ENCODE peak calls at places on chromosomes 6 and 20, in four cellular contexts. L, P, R and Z are unnamed samples.

GRCh38 chr6:90227693-90228092 is 69.0 kb downstream of the BACH2 start:
- DNase-seq in L (no peak), P (no peak), R (no peak), Z (no peak)

GRCh38 chr6:43246301-43247114 is 3.2 kb downstream of the TTBK1 start:
- DNase-seq in L (peak; percentile 71), P (peak; percentile 52), R (peak; percentile 51), Z (no peak)

GRCh38 chr20:9235518-9235917 is 166.6 kb downstream of the PLCB4 start:
- DNase-seq in L (no peak), P (no peak), R (no peak), Z (no peak)

GRCh38 chr20:51327251-51327841 is 215.2 kb downstream of the NFATC2 start:
- DNase-seq in L (no peak), P (no peak), R (no peak), Z (no peak)

GRCh38 chr20:23658336-23658735 is 20.6 kb upstream of the CST3 start:
- DNase-seq in L (no peak), P (no peak), R (no peak), Z (no peak)

GRCh38 chr6:139778688-139779087 is 404.2 kb upstream of the CITED2 start:
- DNase-seq in L (no peak), P (no peak), R (no peak), Z (no peak)

GRCh38 chr6:100745419-100746041 is 135.6 kb downstream of the ASCC3 start:
- DNase-seq in L (no peak), P (no peak), R (no peak), Z (no peak)

GRCh38 chr20:59787186-59787890 is 146.1 kb downstream of the SYCP2 start:
- DNase-seq in L (no peak), P (no peak), R (no peak), Z (no peak)

GRCh38 chr6:30810813-30811329 is 66.5 kb upstream of the IER3 start:
- DNase-seq in L (peak; percentile 59), P (no peak), R (no peak), Z (peak; percentile 11)

GRCh38 chr20:35281506-35282101 is 3.0 kb downstream of the EIF6 start:
- DNase-seq in L (no peak), P (no peak), R (no peak), Z (no peak)

GRCh38 chr6:1596088-1596852 is 13.4 kb upstream of the FOXC1 start:
- DNase-seq in L (peak; percentile 55), P (peak; percentile 56), R (peak; percentile 48), Z (peak; percentile 58)

GRCh38 chr6:135520781-135521180 is 23.2 kb upstream of the AHI1 start:
- DNase-seq in L (no peak), P (no peak), R (no peak), Z (no peak)

GRCh38 chr20:19817017-19817416 is 59.0 kb downstream of the RIN2 start:
- DNase-seq in L (no peak), P (no peak), R (peak; percentile 22), Z (no peak)

GRCh38 chr20:22438926-22439325 is 145.4 kb downstream of the FOXA2 start:
- DNase-seq in L (no peak), P (no peak), R (no peak), Z (no peak)

GRCh38 chr20:18252597-18253451 is 35.5 kb upstream of the ZNF133 start:
- DNase-seq in L (no peak), P (no peak), R (no peak), Z (no peak)

GRCh38 chr20:19981091-19981490 is 36.1 kb upstream of the NAA20 start:
- DNase-seq in L (no peak), P (no peak), R (no peak), Z (no peak)

GRCh38 chr6:125095501-125096301 is 57.9 kb upstream of the TPD52L1 start:
- DNase-seq in L (no peak), P (no peak), R (no peak), Z (no peak)

GRCh38 chr20:46992640-46993035 is 98.0 kb downstream of the EYA2 start:
- DNase-seq in L (no peak), P (no peak), R (no peak), Z (no peak)

GRCh38 chr6:92688328-92688727 is 731.0 kb downstream of the EPHA7 start:
- DNase-seq in L (no peak), P (no peak), R (no peak), Z (no peak)

GRCh38 chr6:146876271-146877151 is 277.7 kb downstream of the ADGB start:
- DNase-seq in L (no peak), P (no peak), R (no peak), Z (no peak)

GRCh38 chr6:141169419-141169818 is 963.3 kb upstream of the GJE1 start:
- DNase-seq in L (no peak), P (no peak), R (no peak), Z (no peak)

GRCh38 chr6:144133225-144133821 is 17.0 kb upstream of the STX11 start:
- DNase-seq in L (no peak), P (no peak), R (no peak), Z (no peak)

GRCh38 chr6:145148392-145149175 is 586.7 kb downstream of the EPM2A start:
- DNase-seq in L (no peak), P (peak; percentile 20), R (no peak), Z (no peak)

GRCh38 chr6:113351183-113351834 is 505.8 kb upstream of the MARCKS start:
- DNase-seq in L (no peak), P (no peak), R (no peak), Z (no peak)

GRCh38 chr6:168179133-168179532 is 100.1 kb upstream of the FRMD1 start:
- DNase-seq in L (no peak), P (no peak), R (no peak), Z (no peak)

GRCh38 chr20:35773154-35773751 is 1.4 kb downstream of the PHF20 start:
- DNase-seq in L (peak; percentile 55), P (no peak), R (peak; percentile 62), Z (peak; percentile 23)

GRCh38 chr20:19026121-19026878 is 186.1 kb upstream of the SLC24A3 start:
- DNase-seq in L (no peak), P (no peak), R (no peak), Z (no peak)

GRCh38 chr6:16321826-16322225 is 83.4 kb downstream of the GMPR start:
- DNase-seq in L (no peak), P (no peak), R (no peak), Z (no peak)

GRCh38 chr20:49394264-49394663 is 88.2 kb downstream of the KCNB1 start:
- DNase-seq in L (no peak), P (peak; percentile 43), R (no peak), Z (no peak)

DNA sequence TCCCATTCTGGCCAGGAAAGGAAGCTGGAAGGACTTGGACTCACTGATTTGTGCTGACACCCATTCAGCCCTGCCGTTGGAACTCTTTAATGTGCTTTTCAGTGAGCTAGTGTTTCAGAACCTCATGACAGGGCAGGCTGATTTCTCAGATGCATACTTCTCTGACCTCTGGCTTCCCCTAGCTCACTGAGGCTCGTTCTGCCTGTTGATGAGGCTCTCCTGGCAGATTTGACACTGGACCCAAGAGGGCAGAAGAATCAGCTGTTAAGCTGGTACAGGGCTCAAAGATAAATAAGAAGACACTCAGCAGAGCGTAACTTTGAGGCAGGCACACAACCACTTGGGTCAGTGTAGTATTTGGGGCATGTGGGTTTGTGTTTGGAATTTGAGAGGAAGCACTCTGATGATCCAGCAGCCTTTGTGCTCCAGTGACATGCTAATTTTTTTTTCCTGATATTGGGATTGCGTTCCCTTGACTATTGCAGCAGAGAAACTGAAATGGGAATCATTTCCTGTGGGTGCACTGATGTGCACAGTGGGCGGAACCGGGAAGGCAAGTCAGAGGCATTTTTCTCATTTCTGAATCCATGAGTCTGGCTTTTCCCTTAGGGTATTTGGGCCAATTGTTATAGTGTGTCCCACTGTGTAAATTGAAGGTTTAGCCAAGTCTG is 80.2 kb downstream of the CARMIL1 start:
- DNase-seq in L (no peak), P (peak; percentile 64), R (no peak), Z (no peak)
- H3K27ac ChIP-seq in L (peak overlapping the region; percentile 34), P (peak overlapping the region; percentile 23), R (peak overlapping the region; percentile 34), Z (no peak overlapping the region)

GRCh38 chr6:44263357-44264100 is 1.8 kb downstream of the NFKBIE start:
- DNase-seq in L (peak; percentile 33), P (no peak), R (peak; percentile 51), Z (peak; percentile 49)
- H3K4me1 ChIP-seq in L (peaks cover 36% of the 10 kb centered on the region), P (peaks cover 15% of the 10 kb centered on the region), R (peaks cover 15% of the 10 kb centered on the region), Z (peaks cover 39% of the 10 kb centered on the region)

DNA sequence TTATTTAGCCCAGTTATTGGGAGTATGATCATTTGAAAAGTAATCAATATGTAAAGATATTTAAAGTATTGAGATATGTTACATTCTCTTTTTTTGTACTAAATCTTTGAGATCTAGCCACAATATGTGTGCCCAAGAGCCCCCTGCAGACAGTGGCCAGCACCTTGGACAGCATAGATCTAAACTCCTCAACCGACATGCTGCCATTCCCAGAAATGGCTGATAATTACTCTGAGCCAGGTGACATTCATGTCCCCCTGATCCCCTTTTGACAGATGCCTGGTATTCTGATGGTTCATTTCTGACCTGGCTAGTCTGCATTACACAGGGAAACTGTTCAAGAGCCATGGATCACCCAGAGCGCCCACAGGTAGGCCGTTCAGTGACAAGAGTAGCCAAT is 177.1 kb downstream of the ZDHHC14 start:
- DNase-seq in L (no peak), P (no peak), R (no peak), Z (no peak)
- H3K4me3 ChIP-seq in L (no peak overlapping the region), P (no peak overlapping the region), R (no peak overlapping the region), Z (no peak overlapping the region)

GRCh38 chr6:147970970-147971369 is 371.7 kb upstream of the SASH1 start:
- DNase-seq in L (no peak), P (no peak), R (no peak), Z (no peak)

GRCh38 chr6:147974376-147974775 is 368.3 kb upstream of the SASH1 start:
- DNase-seq in L (no peak), P (no peak), R (no peak), Z (no peak)

GRCh38 chr6:147978078-147978477 is 364.6 kb upstream of the SASH1 start:
- DNase-seq in L (no peak), P (no peak), R (no peak), Z (no peak)

GRCh38 chr6:147972436-147972835 is 370.2 kb upstream of the SASH1 start:
- DNase-seq in L (no peak), P (no peak), R (no peak), Z (no peak)

DNA sequence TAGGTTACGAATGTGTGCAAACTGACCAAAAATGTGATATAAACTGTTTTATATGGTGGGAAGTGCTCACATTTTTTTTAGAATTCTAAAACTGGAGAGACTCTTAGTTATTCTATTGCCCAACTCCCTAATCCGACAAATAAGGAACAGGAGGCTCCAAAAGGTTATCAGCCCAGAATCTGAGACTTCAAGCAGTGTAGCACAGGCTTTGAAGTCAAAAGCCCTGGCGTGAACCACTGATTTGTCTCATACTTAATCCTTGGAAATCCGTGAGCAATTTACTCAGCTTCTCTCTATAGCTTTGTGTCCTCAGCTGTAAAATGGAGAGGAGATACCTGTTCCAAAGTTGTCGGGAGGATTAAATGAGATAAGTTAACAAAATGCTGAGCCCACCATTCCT is 368.8 kb upstream of the SASH1 start:
- DNase-seq in L (no peak), P (no peak), R (no peak), Z (no peak)
- H3K27ac ChIP-seq in L (no peak overlapping the region), P (no peak overlapping the region), R (no peak overlapping the region), Z (no peak overlapping the region)

DNA sequence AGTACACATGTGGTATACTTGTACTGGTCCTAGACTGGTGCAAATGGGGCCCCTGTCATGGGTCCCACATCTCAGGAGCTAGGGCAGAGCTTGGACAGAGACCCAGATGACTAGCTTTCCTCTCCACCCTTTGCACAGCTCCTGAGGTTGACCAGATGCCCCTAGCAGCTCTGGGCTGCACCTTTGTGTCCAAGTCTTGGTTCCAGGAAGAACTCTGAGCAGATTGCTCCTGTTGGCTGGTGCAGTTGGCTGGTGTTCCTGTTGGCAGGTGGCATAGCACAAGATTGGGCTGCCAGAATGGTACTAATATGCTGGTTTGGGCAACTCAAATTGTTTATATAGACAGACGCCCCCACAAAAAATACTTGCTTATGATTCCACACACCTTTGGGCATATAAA is 89.4 kb upstream of the EZR start:
- DNase-seq in L (no peak), P (no peak), R (no peak), Z (no peak)
- H3K4me1 ChIP-seq in L (no peaks in the 10 kb centered on the region), P (no peaks in the 10 kb centered on the region), R (peaks cover 13% of the 10 kb centered on the region), Z (peaks cover 22% of the 10 kb centered on the region)